ENCODE peak calls at places on chromosomes 11 and 22, in six cellular contexts. One of them, this sample, is unnamed.

GRCh38 chr11:88680806-88681205 is 343.3 kb upstream of the CTSC start:
- DNase-seq in tibial artery: no peak
- DNase-seq in cardiac fibroblast: peak
- DNase-seq in lower lobe of right lung: no peak
- DNase-seq in HFFc6: no peak
- DNase-seq in glutamatergic neuron: no peak
- DNase-seq in this sample: no peak

GRCh38 chr11:72039108-72039850 is 40.6 kb downstream of the IL18BP start:
- DNase-seq in lower lobe of right lung: peak
- DNase-seq in tibial artery: peak
- DNase-seq in HFFc6: peak
- DNase-seq in glutamatergic neuron: no peak
- DNase-seq in cardiac fibroblast: peak
- DNase-seq in this sample: no peak

GRCh38 chr11:129247129-129247528 is 55.0 kb upstream of the ARHGAP32 start:
- DNase-seq in cardiac fibroblast: no peak
- DNase-seq in lower lobe of right lung: no peak
- DNase-seq in HFFc6: peak
- DNase-seq in tibial artery: no peak
- DNase-seq in glutamatergic neuron: no peak
- DNase-seq in this sample: no peak

GRCh38 chr11:1483445-1483961 is 3.1 kb downstream of the MOB2 start:
- DNase-seq in HFFc6: no peak
- DNase-seq in cardiac fibroblast: no peak
- DNase-seq in glutamatergic neuron: no peak
- DNase-seq in lower lobe of right lung: peak
- DNase-seq in tibial artery: peak
- DNase-seq in this sample: no peak

GRCh38 chr11:133597236-133597635 is 64.9 kb upstream of the OPCML start:
- DNase-seq in HFFc6: no peak
- DNase-seq in glutamatergic neuron: no peak
- DNase-seq in lower lobe of right lung: no peak
- DNase-seq in cardiac fibroblast: no peak
- DNase-seq in tibial artery: no peak
- DNase-seq in this sample: no peak

GRCh38 chr11:1073851-1074243 is 827 bp upstream of the MUC2 start:
- DNase-seq in cardiac fibroblast: no peak
- DNase-seq in lower lobe of right lung: no peak
- DNase-seq in tibial artery: peak
- DNase-seq in HFFc6: no peak
- DNase-seq in glutamatergic neuron: no peak
- DNase-seq in this sample: no peak

GRCh38 chr11:11407065-11407737 is 54.2 kb upstream of the CSNK2A3 start:
- DNase-seq in cardiac fibroblast: no peak
- DNase-seq in HFFc6: no peak
- DNase-seq in tibial artery: peak
- DNase-seq in glutamatergic neuron: peak
- DNase-seq in lower lobe of right lung: no peak
- DNase-seq in this sample: no peak

GRCh38 chr22:26610072-26610958 is 7.5 kb downstream of the CRYBB1 start:
- DNase-seq in cardiac fibroblast: peak
- DNase-seq in glutamatergic neuron: no peak
- DNase-seq in lower lobe of right lung: no peak
- DNase-seq in tibial artery: peak
- DNase-seq in HFFc6: peak
- DNase-seq in this sample: no peak

GRCh38 chr11:120212259-120212888 is 1.5 kb downstream of the OAF start:
- DNase-seq in cardiac fibroblast: peak
- DNase-seq in HFFc6: no peak
- DNase-seq in lower lobe of right lung: no peak
- DNase-seq in tibial artery: no peak
- DNase-seq in glutamatergic neuron: no peak
- DNase-seq in this sample: no peak

GRCh38 chr11:5288108-5288911 is 13.4 kb downstream of the OR51B4 start:
- DNase-seq in tibial artery: no peak
- DNase-seq in lower lobe of right lung: no peak
- DNase-seq in HFFc6: no peak
- DNase-seq in cardiac fibroblast: peak
- DNase-seq in glutamatergic neuron: no peak
- DNase-seq in this sample: no peak

GRCh38 chr11:81658722-81659121 is 1074.9 kb downstream of the FAM181B start:
- DNase-seq in HFFc6: no peak
- DNase-seq in glutamatergic neuron: no peak
- DNase-seq in cardiac fibroblast: peak
- DNase-seq in lower lobe of right lung: no peak
- DNase-seq in tibial artery: no peak
- DNase-seq in this sample: no peak

GRCh38 chr22:49961601-49962011 is 1.0 kb downstream of the PIM3 start:
- DNase-seq in lower lobe of right lung: peak
- DNase-seq in HFFc6: no peak
- DNase-seq in tibial artery: peak
- DNase-seq in glutamatergic neuron: peak
- DNase-seq in cardiac fibroblast: peak
- DNase-seq in this sample: no peak

GRCh38 chr11:131121934-131122333 is 205.7 kb upstream of the SNX19 start:
- DNase-seq in tibial artery: no peak
- DNase-seq in cardiac fibroblast: no peak
- DNase-seq in glutamatergic neuron: no peak
- DNase-seq in HFFc6: no peak
- DNase-seq in lower lobe of right lung: no peak
- DNase-seq in this sample: no peak

GRCh38 chr11:67316882-67317364 is 13.6 kb downstream of the SSH3 start:
- DNase-seq in lower lobe of right lung: no peak
- DNase-seq in HFFc6: peak
- DNase-seq in cardiac fibroblast: peak
- DNase-seq in glutamatergic neuron: no peak
- DNase-seq in tibial artery: no peak
- DNase-seq in this sample: no peak

GRCh38 chr11:95283653-95284052 is 52.7 kb upstream of the SESN3 start:
- DNase-seq in HFFc6: no peak
- DNase-seq in cardiac fibroblast: peak
- DNase-seq in tibial artery: no peak
- DNase-seq in glutamatergic neuron: no peak
- DNase-seq in lower lobe of right lung: no peak
- DNase-seq in this sample: no peak

GRCh38 chr11:78310500-78310909 is 107.1 kb downstream of the GAB2 start:
- DNase-seq in cardiac fibroblast: peak
- DNase-seq in HFFc6: no peak
- DNase-seq in tibial artery: peak
- DNase-seq in lower lobe of right lung: no peak
- DNase-seq in glutamatergic neuron: no peak
- DNase-seq in this sample: no peak

GRCh38 chr22:28951969-28952521 is 68.7 kb downstream of the ZNRF3 start:
- DNase-seq in cardiac fibroblast: peak
- DNase-seq in HFFc6: peak
- DNase-seq in tibial artery: peak
- DNase-seq in glutamatergic neuron: no peak
- DNase-seq in lower lobe of right lung: no peak
- DNase-seq in this sample: no peak

GRCh38 chr11:125036933-125037332 is 26.2 kb upstream of the SLC37A2 start:
- DNase-seq in glutamatergic neuron: no peak
- DNase-seq in HFFc6: peak
- DNase-seq in tibial artery: no peak
- DNase-seq in lower lobe of right lung: no peak
- DNase-seq in cardiac fibroblast: peak
- DNase-seq in this sample: no peak

GRCh38 chr11:28976801-28977145 is 868.6 kb downstream of the METTL15 start:
- DNase-seq in cardiac fibroblast: no peak
- DNase-seq in tibial artery: no peak
- DNase-seq in HFFc6: no peak
- DNase-seq in glutamatergic neuron: no peak
- DNase-seq in lower lobe of right lung: no peak
- DNase-seq in this sample: no peak

GRCh38 chr11:23729088-23729487 is 767.8 kb upstream of the LUZP2 start:
- DNase-seq in lower lobe of right lung: no peak
- DNase-seq in glutamatergic neuron: no peak
- DNase-seq in tibial artery: no peak
- DNase-seq in HFFc6: no peak
- DNase-seq in cardiac fibroblast: no peak
- DNase-seq in this sample: no peak

GRCh38 chr22:19876314-19876940 is 21.8 kb upstream of the GNB1L start:
- DNase-seq in glutamatergic neuron: peak
- DNase-seq in HFFc6: no peak
- DNase-seq in cardiac fibroblast: no peak
- DNase-seq in lower lobe of right lung: peak
- DNase-seq in tibial artery: no peak
- DNase-seq in this sample: no peak

GRCh38 chr11:34915136-34916013 is 804 bp downstream of the APIP start:
- DNase-seq in cardiac fibroblast: peak
- DNase-seq in glutamatergic neuron: no peak
- DNase-seq in HFFc6: peak
- DNase-seq in tibial artery: no peak
- DNase-seq in lower lobe of right lung: no peak
- DNase-seq in this sample: no peak

GRCh38 chr22:50184004-50184461 is 1.7 kb upstream of the TRABD start:
- DNase-seq in lower lobe of right lung: peak
- DNase-seq in HFFc6: peak
- DNase-seq in cardiac fibroblast: peak
- DNase-seq in glutamatergic neuron: no peak
- DNase-seq in tibial artery: peak
- DNase-seq in this sample: no peak

GRCh38 chr11:88555829-88556202 is 218.3 kb upstream of the CTSC start:
- DNase-seq in lower lobe of right lung: no peak
- DNase-seq in cardiac fibroblast: peak
- DNase-seq in tibial artery: no peak
- DNase-seq in HFFc6: peak
- DNase-seq in glutamatergic neuron: no peak
- DNase-seq in this sample: no peak

GRCh38 chr11:78230161-78230877 is 41.6 kb downstream of the USP35 start:
- DNase-seq in tibial artery: no peak
- DNase-seq in cardiac fibroblast: no peak
- DNase-seq in glutamatergic neuron: no peak
- DNase-seq in HFFc6: no peak
- DNase-seq in lower lobe of right lung: no peak
- DNase-seq in this sample: no peak

GRCh38 chr22:36337365-36338130 is 50.2 kb downstream of the MYH9 start:
- DNase-seq in glutamatergic neuron: no peak
- DNase-seq in cardiac fibroblast: no peak
- DNase-seq in tibial artery: no peak
- DNase-seq in HFFc6: no peak
- DNase-seq in lower lobe of right lung: no peak
- DNase-seq in this sample: no peak

GRCh38 chr11:104830080-104830479 is 68.2 kb downstream of the CASP12 start:
- DNase-seq in lower lobe of right lung: no peak
- DNase-seq in tibial artery: no peak
- DNase-seq in cardiac fibroblast: peak
- DNase-seq in glutamatergic neuron: no peak
- DNase-seq in HFFc6: no peak
- DNase-seq in this sample: no peak

GRCh38 chr11:75398906-75399305 is 412 bp upstream of the RPS3 start:
- DNase-seq in cardiac fibroblast: no peak
- DNase-seq in tibial artery: no peak
- DNase-seq in lower lobe of right lung: no peak
- DNase-seq in HFFc6: no peak
- DNase-seq in glutamatergic neuron: no peak
- DNase-seq in this sample: no peak

GRCh38 chr11:71158936-71159335 is 93.4 kb downstream of the SHANK2 start:
- DNase-seq in lower lobe of right lung: no peak
- DNase-seq in tibial artery: no peak
- DNase-seq in cardiac fibroblast: no peak
- DNase-seq in HFFc6: no peak
- DNase-seq in glutamatergic neuron: no peak
- DNase-seq in this sample: no peak

GRCh38 chr22:47275479-47276218 is 513.2 kb downstream of the TBC1D22A start:
- DNase-seq in tibial artery: no peak
- DNase-seq in HFFc6: no peak
- DNase-seq in lower lobe of right lung: no peak
- DNase-seq in cardiac fibroblast: peak
- DNase-seq in glutamatergic neuron: no peak
- DNase-seq in this sample: no peak

GRCh38 chr22:21694394-21694793 is 28.6 kb downstream of the PPIL2 start:
- DNase-seq in tibial artery: no peak
- DNase-seq in glutamatergic neuron: no peak
- DNase-seq in cardiac fibroblast: no peak
- DNase-seq in lower lobe of right lung: no peak
- DNase-seq in HFFc6: no peak
- DNase-seq in this sample: no peak

GRCh38 chr11:2977113-2977512 is 15.0 kb downstream of the NAP1L4 start:
- DNase-seq in tibial artery: no peak
- DNase-seq in cardiac fibroblast: no peak
- DNase-seq in lower lobe of right lung: no peak
- DNase-seq in HFFc6: no peak
- DNase-seq in glutamatergic neuron: no peak
- DNase-seq in this sample: no peak

GRCh38 chr11:2974272-2974671 is 17.9 kb downstream of the NAP1L4 start:
- DNase-seq in glutamatergic neuron: no peak
- DNase-seq in tibial artery: no peak
- DNase-seq in HFFc6: no peak
- DNase-seq in lower lobe of right lung: no peak
- DNase-seq in cardiac fibroblast: no peak
- DNase-seq in this sample: no peak

GRCh38 chr11:2980168-2980840 is 11.8 kb downstream of the NAP1L4 start:
- DNase-seq in tibial artery: no peak
- DNase-seq in glutamatergic neuron: no peak
- DNase-seq in HFFc6: no peak
- DNase-seq in lower lobe of right lung: no peak
- DNase-seq in cardiac fibroblast: no peak
- DNase-seq in this sample: no peak

GRCh38 chr11:2976289-2977063 is 15.7 kb downstream of the NAP1L4 start:
- DNase-seq in lower lobe of right lung: no peak
- DNase-seq in glutamatergic neuron: no peak
- DNase-seq in HFFc6: no peak
- DNase-seq in tibial artery: no peak
- DNase-seq in cardiac fibroblast: no peak
- DNase-seq in this sample: no peak

GRCh38 chr11:2975594-2975993 is 16.5 kb downstream of the NAP1L4 start:
- DNase-seq in HFFc6: peak
- DNase-seq in tibial artery: no peak
- DNase-seq in glutamatergic neuron: no peak
- DNase-seq in lower lobe of right lung: no peak
- DNase-seq in cardiac fibroblast: peak
- DNase-seq in this sample: no peak
- TF ChIP-seq CTCF in HFFc6: peak
- TF ChIP-seq CTCF in tibial artery: peak
- TF ChIP-seq CTCF in glutamatergic neuron: peak
- TF ChIP-seq CTCF in lower lobe of right lung: peak
- TF ChIP-seq CTCF in cardiac fibroblast: peak
- TF ChIP-seq CTCF in this sample: peak

GRCh38 chr11:45651156-45651555 is 14.3 kb downstream of the CHST1 start:
- DNase-seq in HFFc6: no peak
- DNase-seq in tibial artery: no peak
- DNase-seq in cardiac fibroblast: no peak
- DNase-seq in lower lobe of right lung: no peak
- DNase-seq in glutamatergic neuron: no peak
- DNase-seq in this sample: no peak
- TF ChIP-seq CTCF in HFFc6: no peak
- TF ChIP-seq CTCF in tibial artery: no peak
- TF ChIP-seq CTCF in cardiac fibroblast: no peak
- TF ChIP-seq CTCF in lower lobe of right lung: no peak
- TF ChIP-seq CTCF in glutamatergic neuron: no peak
- TF ChIP-seq CTCF in this sample: no peak

GRCh38 chr11:118435893-118436624 is at the start of gene KMT2A:
- DNase-seq in HFFc6: peak
- DNase-seq in glutamatergic neuron: peak
- DNase-seq in lower lobe of right lung: peak
- DNase-seq in cardiac fibroblast: peak
- DNase-seq in tibial artery: peak
- DNase-seq in this sample: peak
- TF ChIP-seq CTCF in HFFc6: peak
- TF ChIP-seq CTCF in glutamatergic neuron: no peak
- TF ChIP-seq CTCF in lower lobe of right lung: peak
- TF ChIP-seq CTCF in cardiac fibroblast: no peak
- TF ChIP-seq CTCF in tibial artery: no peak
- TF ChIP-seq CTCF in this sample: no peak

GRCh38 chr22:31995046-31995445 is 48.0 kb upstream of the SLC5A1 start:
- DNase-seq in tibial artery: no peak
- DNase-seq in glutamatergic neuron: no peak
- DNase-seq in HFFc6: no peak
- DNase-seq in cardiac fibroblast: no peak
- DNase-seq in lower lobe of right lung: no peak
- DNase-seq in this sample: no peak
- TF ChIP-seq CTCF in tibial artery: no peak
- TF ChIP-seq CTCF in glutamatergic neuron: peak
- TF ChIP-seq CTCF in HFFc6: peak
- TF ChIP-seq CTCF in cardiac fibroblast: peak
- TF ChIP-seq CTCF in lower lobe of right lung: no peak
- TF ChIP-seq CTCF in this sample: peak

This sample was measured in neural crest cell.